ENCODE peak calls at places on chromosomes 3 and 15, in four cellular contexts. A, M, I and F are unnamed samples.

GRCh38 chr3:11621077-11621476 is 22.6 kb downstream of the VGLL4 start:
- DNase-seq in A (no peak), I (no peak), M (no peak), F (no peak)

GRCh38 chr3:188349963-188350332 is 196.0 kb downstream of the LPP start:
- DNase-seq in I (no peak), A (no peak), M (no peak), F (no peak)

GRCh38 chr3:65875395-65876027 is 163.2 kb downstream of the MAGI1 start:
- DNase-seq in A (no peak), M (no peak), I (no peak), F (no peak)

GRCh38 chr15:24971052-24971451 is 16.3 kb downstream of the SNRPN start:
- DNase-seq in I (no peak), M (no peak), A (no peak), F (no peak)

GRCh38 chr3:121794264-121794983 is 40.4 kb downstream of the IQCB1 start:
- DNase-seq in A (no peak), I (no peak), M (no peak), F (no peak)

GRCh38 chr3:125386811-125387210 is 11.7 kb upstream of the ZNF148 start:
- DNase-seq in M (peak; percentile 80), A (no peak), I (no peak), F (peak; percentile 24)

GRCh38 chr3:127084401-127084990 is 101.6 kb downstream of the PLXNA1 start:
- DNase-seq in I (no peak), A (no peak), M (no peak), F (no peak)

GRCh38 chr3:179509701-179510100 is 53.0 kb upstream of the ACTL6A start:
- DNase-seq in M (no peak), A (no peak), I (no peak), F (no peak)

GRCh38 chr3:197454014-197454413 is 101.8 kb downstream of the BDH1 start:
- DNase-seq in I (no peak), A (no peak), M (no peak), F (peak; percentile 52)

GRCh38 chr3:188734395-188734794 is 437.4 kb upstream of the TPRG1 start:
- DNase-seq in A (peak; percentile 18), I (no peak), M (no peak), F (peak; percentile 46)

GRCh38 chr15:95669146-95669922 is 661.2 kb upstream of the NR2F2 start:
- DNase-seq in A (no peak), M (no peak), I (no peak), F (no peak)

GRCh38 chr3:52130966-52131637 is 23.1 kb downstream of the POC1A start:
- DNase-seq in M (no peak), A (no peak), I (no peak), F (no peak)

GRCh38 chr3:190076138-190076537 is 44.6 kb downstream of the P3H2 start:
- DNase-seq in M (peak; percentile 63), I (no peak), A (no peak), F (no peak)

GRCh38 chr3:1967525-1967924 is 131.1 kb upstream of the CNTN4 start:
- DNase-seq in M (no peak), A (no peak), I (no peak), F (no peak)

GRCh38 chr3:124597273-124597672 is 133.0 kb upstream of the UMPS start:
- DNase-seq in I (no peak), M (no peak), A (peak; percentile 62), F (peak; percentile 65)

GRCh38 chr3:64623125-64623524 is 64.7 kb downstream of the ADAMTS9 start:
- DNase-seq in I (no peak), M (peak; percentile 8), A (no peak), F (no peak)

GRCh38 chr3:10941972-10942371 is 50.6 kb upstream of the SLC6A1 start:
- DNase-seq in I (no peak), A (no peak), M (no peak), F (peak; percentile 31)

GRCh38 chr3:126309861-126310655 is 47.1 kb downstream of the KLF15 start:
- DNase-seq in I (no peak), A (no peak), M (no peak), F (no peak)

GRCh38 chr15:81270188-81270587 is 53.8 kb downstream of the STARD5 start:
- DNase-seq in M (no peak), A (no peak), I (no peak), F (no peak)

GRCh38 chr3:150407818-150408231 is 273 bp upstream of the TSC22D2 start:
- DNase-seq in M (no peak), I (peak; percentile 99), A (peak; percentile 96), F (no peak)

GRCh38 chr3:19702416-19703078 is 231.5 kb downstream of the EFHB start:
- DNase-seq in M (no peak), I (peak; percentile 42), A (no peak), F (no peak)

GRCh38 chr15:98000249-98001203 is 40.0 kb downstream of the ARRDC4 start:
- DNase-seq in I (peak; percentile 56), A (no peak), M (peak; percentile 91), F (no peak)
- H3K4me1 ChIP-seq in I (peaks cover 28% of the 10 kb centered on the region), A (no peaks in the 10 kb centered on the region), M (no peaks in the 10 kb centered on the region), F (no peaks in the 10 kb centered on the region)

DNA sequence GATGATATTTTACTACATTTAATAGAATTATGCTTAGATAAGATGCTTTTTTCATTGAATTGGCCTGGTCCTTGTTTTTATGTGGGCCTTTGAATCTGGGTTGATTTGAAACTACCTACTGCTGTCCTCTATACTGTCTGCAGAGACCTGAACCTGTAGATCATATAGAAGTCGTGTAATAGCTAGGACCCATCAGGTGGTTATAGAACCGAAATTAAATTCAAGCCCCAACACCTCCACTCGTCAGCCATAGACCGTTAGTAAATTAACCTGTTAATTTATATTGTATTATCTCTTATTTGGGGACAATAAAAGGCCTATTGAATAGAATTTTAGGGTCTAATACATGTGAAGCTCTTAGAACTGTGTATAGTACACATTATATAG is 108.4 kb downstream of the MBNL1 start:
- DNase-seq in M (no peak), A (no peak), I (no peak), F (no peak)
- H3K4me3 ChIP-seq in M (no peak overlapping the region), A (no peak overlapping the region), I (no peak overlapping the region), F (no peak overlapping the region)

GRCh38 chr15:49863431-49864205 is 242.8 kb downstream of the DTWD1 start:
- DNase-seq in I (no peak), M (peak; percentile 88), A (no peak), F (no peak)
- H3K4me1 ChIP-seq in I (no peaks in the 10 kb centered on the region), M (peaks cover 7% of the 10 kb centered on the region), A (peaks cover 7% of the 10 kb centered on the region), F (no peaks in the 10 kb centered on the region)

GRCh38 chr3:183488343-183488742 is 59.9 kb upstream of the MCF2L2 start:
- DNase-seq in M (no peak), A (no peak), I (no peak), F (no peak)

GRCh38 chr3:183491109-183491922 is 62.9 kb upstream of the MCF2L2 start:
- DNase-seq in M (no peak), I (peak; percentile 67), A (no peak), F (no peak)

GRCh38 chr3:183489455-183490210 is 61.2 kb upstream of the MCF2L2 start:
- DNase-seq in I (no peak), A (no peak), M (peak; percentile 43), F (no peak)

GRCh38 chr3:183490653-183491052 is 62.2 kb upstream of the MCF2L2 start:
- DNase-seq in M (peak; percentile 46), A (no peak), I (no peak), F (peak; percentile 21)

GRCh38 chr3:183490211-183490601 is 61.8 kb upstream of the MCF2L2 start:
- DNase-seq in M (no peak), I (no peak), A (no peak), F (no peak)
- H3K4me3 ChIP-seq in M (no peak overlapping the region), I (no peak overlapping the region), A (no peak overlapping the region), F (no peak overlapping the region)

GRCh38 chr3:99630815-99631214 is 7.6 kb upstream of the COL8A1 start:
- DNase-seq in M (no peak), I (no peak), A (no peak), F (no peak)
- H3K4me1 ChIP-seq in M (peaks cover 3% of the 10 kb centered on the region), I (no peaks in the 10 kb centered on the region), A (no peaks in the 10 kb centered on the region), F (no peaks in the 10 kb centered on the region)

GRCh38 chr15:74786659-74787165 is 4.8 kb downstream of the CSK start:
- DNase-seq in M (no peak), A (peak; percentile 36), I (no peak), F (no peak)
- H3K4me3 ChIP-seq in M (no peak overlapping the region), A (peak overlapping the region; percentile 28), I (no peak overlapping the region), F (no peak overlapping the region)

GRCh38 chr3:4754180-4755086 is 224.8 kb upstream of the BHLHE40 start:
- DNase-seq in A (no peak), M (no peak), I (no peak), F (no peak)

GRCh38 chr3:4750306-4751056 is 228.8 kb upstream of the BHLHE40 start:
- DNase-seq in I (no peak), A (peak; percentile 60), M (peak; percentile 93), F (no peak)

GRCh38 chr3:4753073-4753691 is 226.1 kb upstream of the BHLHE40 start:
- DNase-seq in A (no peak), I (no peak), M (no peak), F (no peak)

GRCh38 chr3:4751057-4752051 is 227.9 kb upstream of the BHLHE40 start:
- DNase-seq in M (peak; percentile 96), A (peak; percentile 31), I (no peak), F (peak; percentile 55)

DNA sequence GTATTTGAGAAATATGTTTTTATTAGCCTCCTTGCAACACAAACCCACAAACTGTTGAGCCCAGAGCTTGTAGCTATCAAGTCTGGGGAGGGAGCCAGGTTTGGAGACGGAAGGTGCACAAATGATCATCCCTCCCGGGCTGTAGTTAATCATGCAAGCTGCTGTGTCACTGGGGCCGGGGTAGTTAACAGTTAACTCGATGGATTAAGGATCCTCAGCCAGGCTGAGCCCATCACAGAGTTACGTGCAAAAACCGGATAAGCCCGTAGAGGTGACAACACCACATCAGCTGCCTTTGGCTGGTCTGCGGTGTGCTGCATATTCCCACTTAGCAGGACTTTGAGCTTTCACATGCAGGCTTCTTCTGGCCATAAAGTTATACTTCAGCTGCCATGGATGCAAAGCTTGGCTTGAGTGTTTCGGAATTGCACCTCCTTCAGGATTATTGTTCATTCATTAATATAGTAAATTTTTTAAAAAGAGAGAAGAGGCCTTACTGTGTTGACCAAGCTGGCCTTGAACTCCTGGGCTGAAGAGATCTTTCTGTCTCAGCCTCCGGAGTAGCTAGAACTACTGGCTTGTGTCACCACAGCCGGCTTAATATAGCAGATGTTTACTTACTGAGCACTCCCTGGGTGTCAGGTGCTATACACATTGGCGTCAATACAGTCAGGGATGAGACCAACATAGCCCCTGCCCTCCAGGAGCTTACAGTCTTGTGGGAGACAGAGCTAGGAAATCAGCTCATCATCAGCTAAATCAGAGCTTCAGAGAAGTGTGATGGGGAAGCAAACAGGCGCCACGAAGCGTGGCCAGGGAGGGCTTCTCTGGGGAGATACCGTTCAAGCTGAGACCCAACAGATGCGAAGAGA is 226.8 kb upstream of the BHLHE40 start:
- DNase-seq in I (peak; percentile 63), A (no peak), M (peak; percentile 83), F (no peak)
- H3K4me1 ChIP-seq in I (peaks cover 32% of the 10 kb centered on the region), A (peaks cover 36% of the 10 kb centered on the region), M (no peaks in the 10 kb centered on the region), F (peaks cover 17% of the 10 kb centered on the region)

GRCh38 chr15:51162865-51163762 is 68.4 kb upstream of the TNFAIP8L3 start:
- DNase-seq in I (peak; percentile 66), A (peak; percentile 74), M (peak; percentile 78), F (peak; percentile 78)
- H3K4me3 ChIP-seq in I (no peak overlapping the region), A (peak overlapping the region; percentile 20), M (peak overlapping the region; percentile 52), F (peak overlapping the region; percentile 7)

GRCh38 chr15:41915203-41915994 is 21.5 kb upstream of the SPTBN5 start:
- DNase-seq in M (no peak), A (no peak), I (no peak), F (no peak)
- H3K4me1 ChIP-seq in M (peaks cover 9% of the 10 kb centered on the region), A (peaks cover 95% of the 10 kb centered on the region), I (peaks cover 3% of the 10 kb centered on the region), F (no peaks in the 10 kb centered on the region)